ENCODE peak calls at places on chromosomes 7 and 10, in nine cellular contexts. R is uterus; N is colonic mucosa; V is GM13977; E is ecto neural progenitor cell; T is effector CD8-positive, alpha-beta T cell; P is HCEC 1CT; Y is activated naive CD4-positive, alpha-beta T cell; S is lower leg skin. W is an unnamed sample.

GRCh38 chr10:68082815-68083395 is 7.8 kb upstream of the HERC4 start:
- DNase-seq in E (no peak), N (no peak), T (no peak), P (peak; percentile 62), Y (no peak), R (no peak), S (no peak), V (no peak), W (peak; percentile 53)

GRCh38 chr7:43954524-43955228 is 28.4 kb downstream of the UBE2D4 start:
- DNase-seq in E (no peak), Y (no peak), S (no peak), V (peak; percentile 63), R (no peak), P (peak; percentile 61), N (no peak), T (no peak), W (peak; percentile 60)

GRCh38 chr7:31249671-31250070 is 90.9 kb downstream of the NEUROD6 start:
- DNase-seq in R (no peak), E (no peak), N (no peak), Y (no peak), S (no peak), V (no peak), T (no peak), P (no peak), W (no peak)

GRCh38 chr10:131972474-131973071 is 9.2 kb downstream of the BNIP3 start:
- DNase-seq in E (no peak), N (peak; percentile 40), P (no peak), Y (no peak), T (peak; percentile 12), R (peak; percentile 38), S (no peak), V (no peak), W (no peak)

GRCh38 chr7:151206914-151207313 is 3.4 kb downstream of the H2BK1 start:
- DNase-seq in P (no peak), N (no peak), S (no peak), V (no peak), R (no peak), T (no peak), E (no peak), Y (no peak), W (no peak)

GRCh38 chr7:130700760-130701159 is 14.4 kb upstream of the TSGA13 start:
- DNase-seq in N (no peak), V (no peak), Y (no peak), T (no peak), R (no peak), E (no peak), S (no peak), P (no peak), W (no peak)

GRCh38 chr7:139914306-139914747 is 85.3 kb downstream of the TBXAS1 start:
- DNase-seq in T (no peak), P (peak; percentile 31), Y (no peak), R (no peak), S (no peak), V (no peak), N (no peak), E (no peak), W (peak; percentile 53)

GRCh38 chr10:97889461-97890265 is 40.0 kb downstream of the GOLGA7B start:
- DNase-seq in N (no peak), Y (no peak), P (no peak), T (no peak), E (no peak), S (no peak), V (no peak), R (no peak), W (peak; percentile 29)

GRCh38 chr10:78465456-78465855 is 431.8 kb downstream of the RPS24 start:
- DNase-seq in E (peak; percentile 50), Y (no peak), N (no peak), T (no peak), V (no peak), P (no peak), R (no peak), S (no peak), W (no peak)

GRCh38 chr7:135035252-135035651 is 48.9 kb downstream of the AGBL3 start:
- DNase-seq in Y (no peak), S (no peak), T (no peak), N (no peak), R (no peak), P (no peak), E (no peak), V (no peak), W (no peak)

GRCh38 chr10:118922226-118922625 is 107.3 kb upstream of the NANOS1 start:
- DNase-seq in N (peak; percentile 23), S (no peak), P (no peak), T (no peak), V (no peak), R (peak; percentile 35), Y (no peak), E (no peak), W (peak; percentile 12)

GRCh38 chr10:114398587-114399331 is 5.5 kb downstream of the AFAP1L2 start:
- DNase-seq in N (no peak), Y (no peak), S (no peak), V (no peak), P (no peak), R (no peak), T (no peak), E (no peak), W (no peak)

GRCh38 chr10:110568055-110568735 is 700 bp downstream of the SMC3 start:
- DNase-seq in T (peak; percentile 53), Y (peak; percentile 54), S (peak; percentile 88), P (peak; percentile 22), R (no peak), E (peak; percentile 88), V (peak; percentile 19), N (peak; percentile 53), W (peak; percentile 20)

GRCh38 chr7:44056681-44057080 is 8.7 kb downstream of the PGAM2 start:
- DNase-seq in S (no peak), T (no peak), N (no peak), E (no peak), P (no peak), Y (no peak), V (no peak), R (peak; percentile 11), W (no peak)

GRCh38 chr7:149330914-149331567 is 69.0 kb downstream of the ZNF783 start:
- DNase-seq in E (no peak), N (no peak), R (no peak), P (no peak), V (no peak), S (no peak), T (no peak), Y (no peak), W (no peak)

GRCh38 chr10:71972746-71973695 is 8.8 kb downstream of the CHST3 start:
- DNase-seq in V (peak; percentile 7), R (no peak), T (no peak), N (no peak), S (no peak), P (no peak), E (no peak), Y (no peak), W (no peak)

GRCh38 chr10:90930070-90930837 is 9.4 kb upstream of the ANKRD1 start:
- DNase-seq in P (peak; percentile 67), Y (no peak), R (no peak), N (no peak), S (no peak), E (peak; percentile 70), T (no peak), V (no peak), W (peak; percentile 95)

GRCh38 chr7:17523813-17524741 is 225.6 kb downstream of the AHR start:
- DNase-seq in T (no peak), R (no peak), N (peak; percentile 46), Y (no peak), P (peak; percentile 79), V (no peak), S (no peak), E (no peak), W (peak; percentile 78)

GRCh38 chr7:158682456-158682855 is 22.1 kb downstream of the NCAPG2 start:
- DNase-seq in E (no peak), P (no peak), V (no peak), N (no peak), T (no peak), S (no peak), R (no peak), Y (no peak), W (peak; percentile 28)

GRCh38 chr7:84204655-84205054 is 10.1 kb upstream of the SEMA3A start:
- DNase-seq in E (no peak), Y (no peak), T (no peak), P (peak; percentile 91), V (no peak), S (no peak), N (no peak), R (no peak), W (peak; percentile 84)

GRCh38 chr7:43735802-43736603 is 6.7 kb upstream of the COA1 start:
- DNase-seq in S (no peak), P (peak; percentile 15), E (no peak), V (peak; percentile 52), R (no peak), Y (no peak), N (no peak), T (no peak), W (no peak)

GRCh38 chr7:90625562-90625961 is 29.4 kb downstream of the CDK14 start:
- DNase-seq in N (peak; percentile 20), S (no peak), Y (no peak), P (peak; percentile 51), T (no peak), E (peak; percentile 55), R (peak; percentile 64), V (no peak), W (peak; percentile 66)

GRCh38 chr7:130210181-130210935 is 2.7 kb downstream of the SSMEM1 start:
- DNase-seq in Y (no peak), R (no peak), T (no peak), N (no peak), E (no peak), V (no peak), P (peak; percentile 34), S (no peak), W (peak; percentile 58)

GRCh38 chr10:132571565-132572544 is 34.3 kb downstream of the INPP5A start:
- DNase-seq in P (peak; percentile 70), T (no peak), N (peak; percentile 42), E (no peak), V (peak; percentile 84), Y (no peak), S (peak; percentile 85), R (peak; percentile 60), W (peak; percentile 83)

GRCh38 chr7:121395494-121395960 is 581 bp downstream of the FAM3C start:
- DNase-seq in Y (no peak), N (peak; percentile 51), T (peak; percentile 33), V (peak; percentile 52), E (no peak), P (peak; percentile 24), R (no peak), S (peak; percentile 85), W (peak; percentile 15)

GRCh38 chr10:70866424-70866823 is 21.9 kb downstream of the PCBD1 start:
- DNase-seq in N (no peak), Y (no peak), R (no peak), P (no peak), E (no peak), T (no peak), V (no peak), S (no peak), W (peak; percentile 22)

GRCh38 chr10:131831561-131831960 is 69.2 kb upstream of the PPP2R2D start:
- DNase-seq in T (no peak), V (no peak), N (no peak), R (no peak), P (no peak), S (no peak), E (no peak), Y (no peak), W (no peak)

GRCh38 chr10:122348951-122349361 is 25.6 kb upstream of the PLEKHA1 start:
- DNase-seq in S (no peak), T (no peak), R (no peak), E (no peak), V (no peak), N (no peak), Y (no peak), P (no peak), W (no peak)

GRCh38 chr7:44163591-44163990 is 22.5 kb upstream of the MYL7 start:
- DNase-seq in V (no peak), Y (no peak), R (no peak), T (no peak), N (no peak), E (no peak), S (peak; percentile 15), P (peak; percentile 87), W (peak; percentile 96)

GRCh38 chr7:37342665-37343471 is 105.8 kb downstream of the ELMO1 start:
- DNase-seq in T (peak; percentile 35), E (no peak), N (peak; percentile 27), Y (peak; percentile 28), P (no peak), V (no peak), R (no peak), S (no peak), W (no peak)

GRCh38 chr7:936131-937054 is 18.1 kb downstream of the ADAP1 start:
- DNase-seq in N (no peak), P (no peak), T (no peak), V (peak; percentile 91), S (no peak), E (no peak), Y (no peak), R (no peak), W (no peak)